ENCODE peak calls at places on chromosomes 7 and 10, in four cellular contexts. R, L, A and W are unnamed samples. For H3K4me1, the result is how much of the 10 kb centered on the place peaks cover.

GRCh38 chr10:128180843-128181242 is 54.6 kb upstream of the MKI67 start:
- DNase-seq in L (no peak), R (no peak), A (no peak), W (no peak)

GRCh38 chr7:114662002-114662677 is 247.5 kb downstream of the FOXP2 start:
- DNase-seq in R (no peak), A (no peak), L (no peak), W (no peak)

GRCh38 chr10:83764681-83765080 is 374.6 kb upstream of the GHITM start:
- DNase-seq in A (no peak), R (no peak), L (peak), W (peak)

GRCh38 chr10:86650151-86650550 is 4.2 kb upstream of the OPN4 start:
- DNase-seq in R (no peak), A (no peak), L (no peak), W (peak)

GRCh38 chr10:89837173-89838001 is 136.0 kb downstream of the KIF20B start:
- DNase-seq in R (peak), L (peak), A (peak), W (no peak)

GRCh38 chr10:78802866-78803265 is 265.9 kb upstream of the ZMIZ1 start:
- DNase-seq in R (peak), A (peak), L (peak), W (peak)

GRCh38 chr7:77321300-77321699 is 94.8 kb downstream of the GSAP start:
- DNase-seq in L (peak), R (no peak), A (no peak), W (no peak)

GRCh38 chr7:111126987-111127386 is 36.1 kb downstream of the LRRN3 start:
- DNase-seq in L (no peak), A (peak), R (no peak), W (peak)

GRCh38 chr10:80458638-80459037 is 4.5 kb downstream of the TSPAN14 start:
- DNase-seq in A (no peak), R (no peak), L (no peak), W (no peak)

GRCh38 chr10:84563355-84563754 is 235.0 kb downstream of the CCSER2 start:
- DNase-seq in L (no peak), A (no peak), R (no peak), W (no peak)

GRCh38 chr7:12212051-12212485 is 974 bp downstream of the TMEM106B start:
- DNase-seq in A (no peak), L (peak), R (no peak), W (no peak)

GRCh38 chr10:96747734-96748550 is 27.6 kb upstream of the PIK3AP1 start:
- DNase-seq in A (no peak), R (no peak), L (no peak), W (no peak)

GRCh38 chr7:106110885-106111670 is 1.0 kb downstream of the SYPL1 start:
- DNase-seq in A (no peak), R (no peak), L (peak), W (no peak)

GRCh38 chr10:28939352-28940157 is 262.2 kb downstream of the BAMBI start:
- DNase-seq in L (no peak), R (peak), A (peak), W (peak)

GRCh38 chr10:46544989-46545791 is 11.3 kb downstream of the GPRIN2 start:
- DNase-seq in A (no peak), R (peak), L (peak), W (peak)

GRCh38 chr7:45143616-45144015 is 14.0 kb upstream of the RAMP3 start:
- DNase-seq in A (peak), L (no peak), R (no peak), W (no peak)

GRCh38 chr10:58143944-58144343 is 123.8 kb downstream of the IPMK start:
- DNase-seq in R (no peak), A (no peak), L (no peak), W (no peak)

DNA sequence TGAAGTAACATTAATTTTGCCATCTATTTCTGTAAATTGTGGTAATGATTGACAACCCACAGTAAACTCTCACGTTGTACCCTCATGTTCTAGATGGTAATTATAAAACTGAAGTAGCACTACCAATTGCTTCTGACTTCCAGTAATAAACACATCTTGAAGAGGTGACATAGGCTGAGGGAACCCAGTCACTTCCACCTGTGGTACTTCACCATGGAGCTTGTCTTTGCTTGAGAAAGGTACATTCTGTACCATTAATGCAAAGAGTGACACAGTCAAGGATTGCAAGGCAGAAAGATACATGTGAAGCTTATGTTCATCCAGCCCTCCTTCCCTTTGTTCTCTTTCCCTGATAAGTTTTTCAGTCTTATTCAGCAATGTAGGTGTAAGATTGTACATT is 11.2 kb downstream of the CAPZA2 start:
- DNase-seq in A (no peak), L (no peak), R (no peak), W (no peak)
- H3K4me3 ChIP-seq in A (no peak), L (no peak), R (no peak), W (no peak)

GRCh38 chr10:35335133-35335532 is 1.2 kb upstream of the CCNY start:
- DNase-seq in R (no peak), L (no peak), A (peak), W (no peak)

GRCh38 chr10:35335718-35336083 is 608 bp upstream of the CCNY start:
- DNase-seq in R (no peak), L (no peak), A (no peak), W (no peak)

GRCh38 chr10:35336084-35336831 is at the start of gene CCNY:
- DNase-seq in A (peak), R (peak), L (peak), W (peak)

GRCh38 chr10:35339946-35340345 is 3.6 kb downstream of the CCNY start:
- DNase-seq in L (no peak), A (peak), R (no peak), W (no peak)

DNA sequence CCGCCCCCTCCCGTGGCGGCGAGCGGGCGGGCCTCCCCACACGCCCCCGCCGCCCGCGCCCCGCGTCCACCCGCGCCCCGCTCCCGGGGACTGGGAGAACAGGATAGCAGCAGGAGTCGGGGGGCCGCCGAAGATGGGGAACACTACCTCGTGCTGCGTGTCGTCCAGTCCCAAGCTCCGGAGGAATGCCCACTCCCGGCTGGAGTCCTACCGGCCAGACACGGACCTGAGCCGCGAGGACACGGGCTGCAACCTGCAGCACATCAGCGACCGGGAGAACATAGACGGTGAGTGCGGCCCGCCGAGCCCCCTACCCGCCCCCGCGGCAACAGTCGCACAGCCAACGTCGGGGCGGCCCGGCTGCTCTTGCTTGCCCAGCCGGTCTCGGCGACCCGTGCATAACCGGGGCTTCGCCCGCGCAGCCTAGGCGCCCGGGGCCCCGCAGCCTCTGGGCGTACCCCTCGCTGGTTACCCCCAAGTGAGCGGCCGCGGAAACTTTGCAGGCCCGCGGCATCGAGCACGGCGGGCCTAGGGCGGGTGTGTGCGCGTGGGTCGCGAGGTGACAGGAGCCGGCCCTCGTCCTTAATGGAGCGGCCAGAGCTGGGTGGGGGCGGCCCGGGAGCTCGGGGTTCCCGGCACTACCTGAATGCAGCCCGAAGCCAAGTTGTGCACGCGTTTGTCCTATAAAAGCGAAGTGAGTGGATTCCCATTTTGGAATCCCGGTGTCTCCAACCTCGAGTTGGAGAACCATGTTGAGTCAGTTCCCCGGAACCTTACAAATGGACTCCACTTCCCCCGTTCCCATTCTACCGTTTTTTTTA is 822 bp downstream of the CCNY start:
- DNase-seq in A (no peak), L (peak), R (no peak), W (peak)
- H3K4me1 ChIP-seq in A (under half), L (half or more), R (half or more), W (under half)

GRCh38 chr10:72466018-72466417 is 111.3 kb upstream of the DNAJB12 start:
- DNase-seq in R (no peak), A (peak), L (peak), W (no peak)

DNA sequence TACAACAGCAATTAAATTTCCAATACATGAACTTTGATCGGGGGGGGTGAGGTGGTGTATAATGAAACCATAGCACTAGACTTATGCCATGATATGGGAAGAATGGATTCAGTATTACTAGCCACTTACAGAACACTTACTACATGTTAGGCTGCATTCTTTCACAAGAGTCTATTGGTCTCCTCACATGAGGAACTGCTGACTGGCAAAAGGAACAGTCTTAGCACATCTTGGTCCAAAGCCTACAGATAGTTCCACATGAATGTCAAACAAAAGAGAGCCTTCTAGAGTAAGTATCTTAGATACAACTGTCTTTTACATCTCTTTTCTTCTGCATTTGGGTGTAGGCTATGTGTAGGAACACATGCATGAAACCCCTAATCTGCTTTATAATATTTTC is 116.0 kb upstream of the DNAJB12 start:
- DNase-seq in A (no peak), L (no peak), R (no peak), W (no peak)
- H3K4me3 ChIP-seq in A (no peak), L (no peak), R (no peak), W (no peak)

GRCh38 chr10:62036186-62037081 is 134.9 kb downstream of the ARID5B start:
- DNase-seq in A (no peak), R (no peak), L (no peak), W (no peak)

GRCh38 chr10:62038609-62039190 is 137.2 kb downstream of the ARID5B start:
- DNase-seq in L (peak), R (peak), A (peak), W (peak)

GRCh38 chr10:62040896-62041295 is 139.4 kb downstream of the ARID5B start:
- DNase-seq in A (no peak), R (no peak), L (no peak), W (no peak)

GRCh38 chr10:62037890-62038608 is 136.6 kb downstream of the ARID5B start:
- DNase-seq in L (no peak), R (no peak), A (no peak), W (no peak)

GRCh38 chr10:62037166-62037831 is 135.8 kb downstream of the ARID5B start:
- DNase-seq in A (peak), R (no peak), L (peak), W (no peak)
- H3K4me1 ChIP-seq in A (under half), R (half or more), L (under half), W (under half)